ENCODE peak calls at places on chromosomes 7 and 10, in four cellular contexts. One of them, this sample, is unnamed.

GRCh38 chr7:135748770-135749169 is at the start of gene FAM180A:
- DNase-seq in HepG2: no peak
- DNase-seq in H1: no peak
- DNase-seq in K562: no peak
- DNase-seq in this sample: no peak

GRCh38 chr10:95414844-95415545 is 124.2 kb upstream of the PDLIM1 start:
- DNase-seq in HepG2: no peak
- DNase-seq in H1: no peak
- DNase-seq in K562: no peak
- DNase-seq in this sample: no peak

GRCh38 chr10:127882391-127882790 is 10.3 kb downstream of the CLRN3 start:
- DNase-seq in HepG2: no peak
- DNase-seq in H1: no peak
- DNase-seq in K562: no peak
- DNase-seq in this sample: no peak

GRCh38 chr7:48083114-48083830 is 5.8 kb upstream of the UPP1 start:
- DNase-seq in HepG2: no peak
- DNase-seq in H1: no peak
- DNase-seq in K562: no peak
- DNase-seq in this sample: no peak

GRCh38 chr10:71666607-71667373 is 52.8 kb downstream of the C10orf105 start:
- DNase-seq in HepG2: no peak
- DNase-seq in H1: no peak
- DNase-seq in K562: no peak
- DNase-seq in this sample: peak; percentile 5

GRCh38 chr10:114427124-114427852 is 23.0 kb upstream of the AFAP1L2 start:
- DNase-seq in HepG2: no peak
- DNase-seq in H1: no peak
- DNase-seq in K562: no peak
- DNase-seq in this sample: no peak

GRCh38 chr10:33376976-33377657 is 42.6 kb upstream of the NRP1 start:
- DNase-seq in HepG2: no peak
- DNase-seq in H1: no peak
- DNase-seq in K562: no peak
- DNase-seq in this sample: no peak

GRCh38 chr10:127882801-127883459 is 9.8 kb downstream of the CLRN3 start:
- DNase-seq in HepG2: no peak
- DNase-seq in H1: no peak
- DNase-seq in K562: no peak
- DNase-seq in this sample: no peak

GRCh38 chr7:107857541-107857912 is 33.5 kb upstream of the DLD start:
- DNase-seq in HepG2: peak; percentile 53
- DNase-seq in H1: no peak
- DNase-seq in K562: no peak
- DNase-seq in this sample: no peak

GRCh38 chr7:158044156-158044823 is 543.3 kb downstream of the PTPRN2 start:
- DNase-seq in HepG2: no peak
- DNase-seq in H1: no peak
- DNase-seq in K562: no peak
- DNase-seq in this sample: no peak

GRCh38 chr7:158048569-158048968 is 539.1 kb downstream of the PTPRN2 start:
- DNase-seq in HepG2: no peak
- DNase-seq in H1: no peak
- DNase-seq in K562: no peak
- DNase-seq in this sample: no peak

GRCh38 chr7:158049271-158049670 is 538.4 kb downstream of the PTPRN2 start:
- DNase-seq in HepG2: no peak
- DNase-seq in H1: no peak
- DNase-seq in K562: no peak
- DNase-seq in this sample: no peak

GRCh38 chr7:158050441-158051371 is 536.9 kb downstream of the PTPRN2 start:
- DNase-seq in HepG2: no peak
- DNase-seq in H1: no peak
- DNase-seq in K562: no peak
- DNase-seq in this sample: no peak

GRCh38 chr7:158047386-158048059 is 540.1 kb downstream of the PTPRN2 start:
- DNase-seq in HepG2: no peak
- DNase-seq in H1: no peak
- DNase-seq in K562: no peak
- DNase-seq in this sample: no peak
- TF ChIP-seq CBX5 in HepG2: no peak
- TF ChIP-seq CBX5 in H1: no peak
- TF ChIP-seq CBX5 in K562: no peak
- TF ChIP-seq CBX5 in this sample: no peak

DNA sequence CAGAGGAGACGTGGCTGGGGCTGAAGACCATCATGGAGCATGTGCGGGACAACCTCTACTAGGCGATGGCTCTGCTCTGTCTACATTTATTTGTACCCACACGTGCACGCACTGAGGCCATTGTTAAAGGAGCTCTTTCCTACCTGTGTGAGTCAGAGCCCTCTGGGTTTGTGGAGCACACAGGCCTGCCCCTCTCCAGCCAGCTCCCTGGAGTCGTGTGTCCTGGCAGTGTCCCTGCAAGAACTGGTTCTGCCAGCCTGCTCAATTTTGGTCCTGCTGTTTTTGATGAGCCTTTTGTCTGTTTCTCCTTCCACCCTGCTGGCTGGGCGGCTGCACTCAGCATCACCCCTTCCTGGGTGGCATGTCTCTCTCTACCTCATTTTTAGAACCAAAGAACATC is 22.0 kb upstream of the CPA5 start:
- DNase-seq in HepG2: no peak
- DNase-seq in H1: no peak
- DNase-seq in K562: no peak
- DNase-seq in this sample: no peak
- TF ChIP-seq USF2 in HepG2: no peak
- TF ChIP-seq USF2 in H1: no peak
- TF ChIP-seq USF2 in K562: no peak
- TF ChIP-seq USF2 in this sample: no peak

DNA sequence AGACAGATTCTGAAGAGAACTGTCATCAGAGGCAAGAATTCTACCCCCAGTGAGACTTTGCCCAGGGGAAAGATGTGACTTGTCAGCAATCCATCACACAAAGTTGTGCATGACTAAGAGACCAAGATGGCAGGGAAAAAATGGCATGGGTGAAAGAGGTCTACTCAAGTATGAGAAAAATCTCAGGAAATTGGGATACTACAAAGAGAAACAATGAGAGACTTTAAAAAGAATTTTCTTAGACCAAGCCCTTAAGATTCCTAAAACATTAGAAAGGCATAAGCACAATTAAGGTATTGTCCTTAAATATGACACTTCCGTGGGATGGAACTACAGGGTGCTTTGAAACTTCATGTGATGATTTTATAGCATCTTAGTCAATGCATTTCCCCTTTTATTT is 45.6 kb upstream of the PDE1C start:
- DNase-seq in HepG2: no peak
- DNase-seq in H1: no peak
- DNase-seq in K562: no peak
- DNase-seq in this sample: no peak
- TF ChIP-seq CBX5 in HepG2: no peak
- TF ChIP-seq CBX5 in H1: no peak
- TF ChIP-seq CBX5 in K562: no peak
- TF ChIP-seq CBX5 in this sample: no peak

DNA sequence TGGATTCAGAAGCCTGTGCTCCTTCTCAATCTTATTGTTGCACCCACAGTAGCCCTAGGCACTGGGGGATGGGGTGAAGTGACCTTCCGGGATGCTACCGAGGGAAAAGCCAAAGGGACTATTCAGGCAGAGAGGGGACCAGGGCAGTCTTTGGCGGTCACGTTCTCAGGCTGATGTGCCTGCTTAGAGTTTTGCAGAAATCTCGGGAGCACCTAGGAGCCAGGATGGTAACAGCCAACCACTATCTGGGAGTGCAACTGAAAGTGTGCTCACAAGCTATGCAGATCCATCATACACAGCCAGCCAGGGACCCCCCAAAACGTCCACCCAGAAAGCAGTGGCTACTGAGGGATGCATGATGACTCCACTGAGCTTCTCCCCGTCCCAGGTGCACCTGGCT is 52.4 kb downstream of the CXCL12 start:
- DNase-seq in HepG2: no peak
- DNase-seq in H1: no peak
- DNase-seq in K562: no peak
- DNase-seq in this sample: no peak
- TF ChIP-seq USF2 in HepG2: no peak
- TF ChIP-seq USF2 in H1: no peak
- TF ChIP-seq USF2 in K562: no peak
- TF ChIP-seq USF2 in this sample: no peak

GRCh38 chr10:122113161-122113944 is 124.4 kb downstream of the TACC2 start:
- DNase-seq in HepG2: peak; percentile 78
- DNase-seq in H1: no peak
- DNase-seq in K562: peak; percentile 13
- DNase-seq in this sample: no peak
- TF ChIP-seq CBX5 in HepG2: peak; percentile 41
- TF ChIP-seq CBX5 in H1: no peak
- TF ChIP-seq CBX5 in K562: no peak
- TF ChIP-seq CBX5 in this sample: no peak

This sample was measured in GM12878.